ENCODE peak calls at places on chromosome 15, in five cellular contexts. J is IMR-90; A is neuronal stem cell; Q is CD8-positive, alpha-beta memory T cell; U is left ventricle myocardium inferior. W is an unnamed sample. For H3K9me3 and H3K4me1, the result is how much of the 10 kb centered on the place peaks cover.

GRCh38 chr15:64738231-64739095 is 36.9 kb downstream of the RBPMS2 start:
- DNase-seq in J (no peak), A (no peak), Q (no peak), U (no peak), W (no peak)

GRCh38 chr15:45221053-45221599 is 30.9 kb upstream of the SLC28A2 start:
- DNase-seq in J (no peak), A (no peak), Q (no peak), U (no peak), W (no peak)

GRCh38 chr15:56128081-56128480 is 115.6 kb downstream of the RFX7 start:
- DNase-seq in J (no peak), A (no peak), Q (no peak), U (no peak), W (no peak)

GRCh38 chr15:49984436-49984835 is 134.6 kb downstream of the ATP8B4 start:
- DNase-seq in J (no peak), A (no peak), Q (no peak), U (no peak), W (no peak)

GRCh38 chr15:68274184-68274848 is 3.2 kb upstream of the FEM1B start:
- DNase-seq in J (no peak), A (no peak), Q (no peak), U (no peak), W (no peak)

GRCh38 chr15:65304393-65305143 is at the start of gene RNU5B-1:
- DNase-seq in J (peak), A (peak), Q (no peak), U (peak), W (peak)

GRCh38 chr15:92101706-92102434 is 248.4 kb downstream of the SLCO3A1 start:
- DNase-seq in J (no peak), A (no peak), Q (no peak), U (no peak), W (no peak)

GRCh38 chr15:92226020-92226612 is 167.6 kb upstream of the ST8SIA2 start:
- DNase-seq in J (no peak), A (no peak), Q (no peak), U (no peak), W (peak)

GRCh38 chr15:32682569-32682968 is 35.2 kb upstream of the GREM1 start:
- DNase-seq in J (peak), A (no peak), Q (no peak), U (no peak), W (no peak)

GRCh38 chr15:67731112-67731761 is 94.1 kb upstream of the SKOR1 start:
- DNase-seq in J (no peak), A (no peak), Q (no peak), U (no peak), W (no peak)

GRCh38 chr15:45274636-45275035 is 22.6 kb downstream of the SLC28A2 start:
- DNase-seq in J (no peak), A (no peak), Q (no peak), U (no peak), W (no peak)

DNA sequence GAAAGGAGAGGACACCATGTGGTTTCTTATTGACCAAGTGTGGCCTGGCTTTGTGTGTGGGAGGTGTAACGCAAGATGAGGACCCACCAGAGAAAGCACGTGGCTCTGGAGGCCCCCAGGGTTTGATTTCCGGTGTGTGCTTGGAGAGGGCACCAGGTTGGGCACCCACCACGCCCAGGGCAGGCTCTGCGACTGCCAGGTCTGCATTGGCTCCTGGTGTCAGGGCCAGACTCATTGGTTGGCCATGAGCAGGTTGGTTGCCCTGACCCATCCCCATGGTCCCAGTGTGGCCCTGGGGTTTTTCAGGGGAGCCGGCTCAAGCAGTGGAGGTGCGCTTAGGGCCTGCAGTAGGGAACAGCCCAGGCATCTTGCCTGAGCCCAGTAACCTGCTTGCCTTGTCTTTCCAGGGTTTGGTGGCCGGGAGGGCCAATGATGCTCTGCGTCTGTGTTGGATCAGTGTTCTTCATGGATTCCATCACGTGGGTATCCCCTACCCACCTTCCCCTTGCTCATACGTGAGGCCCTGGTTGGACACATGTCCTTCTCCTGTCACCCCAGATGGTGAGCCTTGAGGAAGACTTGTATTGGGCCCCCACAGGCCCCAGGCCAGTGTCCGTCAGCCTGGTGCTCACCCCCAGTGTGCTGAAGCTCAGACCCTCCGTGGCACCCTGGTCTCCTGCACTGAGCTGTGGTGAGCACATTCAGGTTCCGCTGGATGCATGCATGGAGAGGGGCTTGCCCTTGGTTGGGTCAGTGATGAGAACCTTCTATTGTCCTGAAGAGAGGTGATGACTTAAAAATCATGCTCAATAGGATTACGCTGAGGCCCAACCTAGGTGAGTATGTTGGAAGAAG is 193.9 kb downstream of the UBE3A start:
- DNase-seq in J (no peak), A (no peak), Q (no peak), U (peak), W (no peak)
- H3K9me3 ChIP-seq in J (half or more), A (under half), Q (under half), U (under half), W (under half)

DNA sequence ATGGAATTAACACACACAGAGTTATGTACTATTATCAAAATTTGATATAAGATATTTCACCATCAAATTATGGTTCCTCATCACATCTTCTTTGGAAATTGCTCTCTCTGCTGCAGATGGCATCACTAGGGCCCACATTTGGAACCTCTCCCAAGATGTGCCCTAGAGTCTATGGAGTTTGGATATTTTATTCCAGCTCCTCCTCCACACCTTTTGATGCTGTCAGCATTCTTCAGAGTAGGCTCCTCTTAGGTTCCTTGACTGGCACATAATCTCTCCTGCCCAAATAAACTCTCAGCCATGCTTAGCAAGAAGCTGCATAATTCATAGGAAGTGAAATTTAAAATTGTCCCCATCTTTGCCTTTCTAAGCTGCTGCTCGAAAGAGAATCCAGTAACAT is 75.0 kb upstream of the C2CD4B start:
- DNase-seq in J (no peak), A (no peak), Q (no peak), U (no peak), W (no peak)
- H3K4me1 ChIP-seq in J (under half), A (under half), Q (under half), U (under half), W (under half)

GRCh38 chr15:90950676-90951075 is 4.0 kb upstream of the RCCD1 start:
- DNase-seq in J (no peak), A (no peak), Q (no peak), U (no peak), W (no peak)
- H3K9me3 ChIP-seq in J (under half), A (under half), Q (under half), U (under half), W (under half)

GRCh38 chr15:59437473-59437776 is 561 bp upstream of the FAM81A start:
- DNase-seq in J (no peak), A (no peak), Q (no peak), U (no peak), W (no peak)

GRCh38 chr15:59436774-59437472 is 1.1 kb upstream of the FAM81A start:
- DNase-seq in J (no peak), A (no peak), Q (no peak), U (no peak), W (peak)

GRCh38 chr15:59437777-59438574 is at the start of gene FAM81A:
- DNase-seq in J (peak), A (peak), Q (no peak), U (peak), W (peak)

GRCh38 chr15:59438891-59439290 is 905 bp downstream of the FAM81A start:
- DNase-seq in J (no peak), A (no peak), Q (no peak), U (no peak), W (no peak)

GRCh38 chr15:59439571-59439970 is 1.6 kb downstream of the FAM81A start:
- DNase-seq in J (no peak), A (no peak), Q (no peak), U (no peak), W (no peak)
- H3K4me1 ChIP-seq in J (under half), A (under half), Q (under half), U (under half), W (under half)

DNA sequence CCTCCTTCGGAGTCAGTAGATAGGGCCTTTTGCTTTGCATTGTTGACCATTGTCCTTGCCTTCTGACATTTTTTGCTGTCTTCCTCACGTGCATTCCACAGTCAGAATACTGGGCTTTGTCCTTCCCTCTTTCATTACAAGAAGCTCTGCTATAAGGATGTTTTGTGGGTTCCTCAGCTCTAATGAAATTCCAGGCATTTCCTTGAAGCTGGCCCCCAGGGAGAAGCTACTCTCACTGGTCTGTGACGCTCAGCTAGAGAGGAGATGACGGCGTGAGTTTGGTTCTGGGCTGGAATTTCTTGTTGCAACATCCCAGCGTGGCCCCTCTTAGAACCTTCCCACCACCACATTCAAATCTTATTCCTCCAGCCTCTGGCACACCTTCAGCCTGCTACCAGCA is 210.2 kb downstream of the TJP1 start:
- DNase-seq in J (peak), A (no peak), Q (no peak), U (no peak), W (no peak)
- H3K9me3 ChIP-seq in J (under half), A (under half), Q (under half), U (under half), W (under half)

GRCh38 chr15:63597033-63597790 is at the start of gene FBXL22:
- DNase-seq in J (peak), A (no peak), Q (no peak), U (peak), W (no peak)
- H3K4me1 ChIP-seq in J (under half), A (under half), Q (under half), U (half or more), W (under half)

GRCh38 chr15:100810831-100811230 is 68.8 kb upstream of the ALDH1A3 start:
- DNase-seq in J (no peak), A (no peak), Q (no peak), U (no peak), W (no peak)

GRCh38 chr15:100809587-100809986 is 70.0 kb upstream of the ALDH1A3 start:
- DNase-seq in J (peak), A (no peak), Q (no peak), U (no peak), W (no peak)

GRCh38 chr15:100810229-100810628 is 69.4 kb upstream of the ALDH1A3 start:
- DNase-seq in J (no peak), A (no peak), Q (no peak), U (no peak), W (no peak)

GRCh38 chr15:100809151-100809550 is 70.5 kb upstream of the ALDH1A3 start:
- DNase-seq in J (no peak), A (no peak), Q (no peak), U (no peak), W (no peak)

GRCh38 chr15:100812802-100813201 is 66.8 kb upstream of the ALDH1A3 start:
- DNase-seq in J (no peak), A (no peak), Q (no peak), U (no peak), W (no peak)
- H3K9me3 ChIP-seq in J (under half), A (under half), Q (under half), U (under half), W (under half)

GRCh38 chr15:79170256-79170664 is 79.7 kb upstream of the RASGRF1 start:
- DNase-seq in J (no peak), A (no peak), Q (no peak), U (peak), W (peak)

GRCh38 chr15:79169531-79170123 is 79.0 kb upstream of the RASGRF1 start:
- DNase-seq in J (no peak), A (no peak), Q (no peak), U (no peak), W (no peak)

GRCh38 chr15:79166311-79166955 is 75.9 kb upstream of the RASGRF1 start:
- DNase-seq in J (no peak), A (no peak), Q (no peak), U (no peak), W (no peak)

GRCh38 chr15:79167776-79168175 is 77.2 kb upstream of the RASGRF1 start:
- DNase-seq in J (no peak), A (no peak), Q (no peak), U (no peak), W (no peak)

DNA sequence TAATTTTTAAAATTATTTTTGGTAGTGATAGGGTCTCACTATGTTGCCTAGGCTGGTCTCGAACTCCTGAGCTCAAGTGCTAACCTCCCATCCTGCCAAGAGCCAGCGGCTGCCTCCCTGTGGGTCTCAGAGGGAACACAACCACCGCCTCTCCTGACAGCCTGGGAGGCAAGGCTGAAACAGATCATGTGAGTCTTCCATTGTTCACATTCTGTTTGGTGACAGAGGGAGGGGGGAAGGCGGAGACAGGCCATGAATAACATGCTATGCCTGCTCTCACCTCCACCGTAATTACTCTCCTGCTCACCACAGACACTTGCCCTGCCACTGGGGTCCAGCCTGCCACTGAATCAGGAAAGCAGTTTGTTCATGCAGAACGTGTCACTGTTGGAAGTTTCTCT is 78.3 kb upstream of the RASGRF1 start:
- DNase-seq in J (no peak), A (peak), Q (no peak), U (peak), W (no peak)
- H3K4me1 ChIP-seq in J (under half), A (under half), Q (under half), U (under half), W (under half)